ENCODE peak calls at places on chromosomes 11 and 22, in ten cellular contexts. D is breast epithelium, F is body of pancreas, V is A549, Y is left ventricle myocardium inferior, W is ovary, O is A673, A is left lung, I is PC-9, Q is spleen. G is an unnamed sample.

GRCh38 chr22:36467042-36467810 is 14.2 kb downstream of the TXN2 start:
- DNase-seq in D (no peak), F (peak; percentile 24), V (no peak), Y (peak; percentile 77), W (no peak), O (peak; percentile 83), A (peak; percentile 69), I (peak; percentile 73), Q (no peak), G (no peak)

GRCh38 chr11:44833869-44834452 is 107.2 kb downstream of the TSPAN18 start:
- DNase-seq in D (peak; percentile 62), F (no peak), V (no peak), Y (no peak), W (no peak), O (no peak), A (no peak), I (no peak), Q (no peak), G (no peak)

GRCh38 chr11:115379528-115379927 is 124.7 kb downstream of the CADM1 start:
- DNase-seq in D (no peak), F (no peak), V (peak; percentile 28), Y (no peak), W (no peak), O (no peak), A (no peak), I (no peak), Q (no peak), G (no peak)

GRCh38 chr11:122077459-122077858 is 38.6 kb downstream of the BLID start:
- DNase-seq in D (no peak), F (no peak), V (no peak), Y (no peak), W (no peak), O (no peak), A (no peak), I (no peak), Q (no peak), G (no peak)

GRCh38 chr11:84398017-84398626 is 1112.0 kb upstream of the CCDC90B start:
- DNase-seq in D (no peak), F (peak; percentile 27), V (peak; percentile 50), Y (no peak), W (no peak), O (peak; percentile 37), A (no peak), I (no peak), Q (no peak), G (no peak)

GRCh38 chr11:128361451-128362020 is 225.8 kb downstream of the ETS1 start:
- DNase-seq in D (no peak), F (peak; percentile 54), V (no peak), Y (no peak), W (no peak), O (no peak), A (no peak), I (no peak), Q (no peak), G (no peak)

GRCh38 chr22:44309137-44309536 is 3.6 kb downstream of the SHISAL1 start:
- DNase-seq in D (no peak), F (peak; percentile 20), V (peak; percentile 53), Y (no peak), W (no peak), O (peak; percentile 82), A (peak; percentile 61), I (peak; percentile 64), Q (no peak), G (peak; percentile 11)

GRCh38 chr11:117795726-117796455 is 1.1 kb downstream of the DSCAML1 start:
- DNase-seq in D (no peak), F (no peak), V (no peak), Y (no peak), W (no peak), O (no peak), A (no peak), I (no peak), Q (no peak), G (no peak)

GRCh38 chr22:30309981-30310672 is 16.6 kb downstream of the TBC1D10A start:
- DNase-seq in D (peak; percentile 72), F (peak; percentile 87), V (no peak), Y (no peak), W (no peak), O (no peak), A (peak; percentile 69), I (no peak), Q (no peak), G (peak; percentile 52)

GRCh38 chr22:27801616-27802388 is at the start of gene MN1:
- DNase-seq in D (no peak), F (peak; percentile 21), V (peak; percentile 39), Y (peak; percentile 69), W (peak; percentile 75), O (peak; percentile 75), A (no peak), I (peak; percentile 40), Q (no peak), G (peak; percentile 37)

GRCh38 chr22:26481112-26481693 is 2.4 kb downstream of the HPS4 start:
- DNase-seq in D (no peak), F (no peak), V (no peak), Y (no peak), W (no peak), O (no peak), A (no peak), I (no peak), Q (no peak), G (no peak)

GRCh38 chr22:26481694-26482093 is 1.9 kb downstream of the HPS4 start:
- DNase-seq in D (no peak), F (no peak), V (no peak), Y (no peak), W (no peak), O (no peak), A (no peak), I (no peak), Q (no peak), G (no peak)

GRCh38 chr22:26480611-26480932 is 3.0 kb downstream of the HPS4 start:
- DNase-seq in D (no peak), F (no peak), V (no peak), Y (no peak), W (no peak), O (no peak), A (no peak), I (no peak), Q (no peak), G (no peak)

GRCh38 chr22:26479043-26479791 is 4.4 kb downstream of the HPS4 start:
- DNase-seq in D (no peak), F (no peak), V (no peak), Y (no peak), W (no peak), O (peak; percentile 42), A (no peak), I (no peak), Q (no peak), G (no peak)

GRCh38 chr22:26479792-26480610 is 3.6 kb downstream of the HPS4 start:
- DNase-seq in D (no peak), F (no peak), V (no peak), Y (no peak), W (no peak), O (peak; percentile 23), A (no peak), I (no peak), Q (no peak), G (peak; percentile 16)
- H3K4me3 ChIP-seq in D (no peak overlapping the region), F (peak overlapping the region; percentile 0), V (no peak overlapping the region), Y (peak overlapping the region; percentile 37), W (no peak overlapping the region), O (peak overlapping the region; percentile 33), A (peak overlapping the region; percentile 2), I (no peak overlapping the region), Q (peak overlapping the region; percentile 2), G (peak overlapping the region; percentile 67)

GRCh38 chr11:67466367-67466766 is 2.7 kb downstream of the TMEM134 start:
- DNase-seq in D (no peak), F (peak; percentile 16), V (no peak), Y (no peak), W (no peak), O (no peak), A (no peak), I (no peak), Q (no peak), G (no peak)
- H3K27ac ChIP-seq in D (peak overlapping the region; percentile 93), F (no peak overlapping the region), V (peak overlapping the region; percentile 99), Y (peak overlapping the region; percentile 1), W (no peak overlapping the region), O (no peak overlapping the region), A (no peak overlapping the region), I (no peak overlapping the region), Q (peak overlapping the region; percentile 98), G (no peak overlapping the region)

GRCh38 chr11:8910662-8911039 is 338 bp upstream of the AKIP1 start:
- DNase-seq in D (no peak), F (no peak), V (no peak), Y (no peak), W (no peak), O (no peak), A (no peak), I (no peak), Q (no peak), G (peak; percentile 32)

GRCh38 chr11:8917157-8917820 is 6.3 kb downstream of the AKIP1 start:
- DNase-seq in D (peak; percentile 83), F (peak; percentile 14), V (no peak), Y (no peak), W (no peak), O (peak; percentile 62), A (peak; percentile 62), I (peak; percentile 47), Q (no peak), G (no peak)

GRCh38 chr11:8911040-8911823 is at the start of gene AKIP1:
- DNase-seq in D (peak; percentile 89), F (peak; percentile 94), V (peak; percentile 93), Y (peak; percentile 96), W (peak; percentile 98), O (peak; percentile 99), A (peak; percentile 97), I (peak; percentile 86), Q (peak; percentile 95), G (peak; percentile 71)

GRCh38 chr11:8914661-8915018 is 3.7 kb downstream of the AKIP1 start:
- DNase-seq in D (no peak), F (no peak), V (no peak), Y (no peak), W (no peak), O (no peak), A (no peak), I (no peak), Q (no peak), G (no peak)

GRCh38 chr11:8913961-8914660 is 3.1 kb downstream of the AKIP1 start:
- DNase-seq in D (no peak), F (peak; percentile 18), V (peak; percentile 29), Y (no peak), W (peak; percentile 43), O (peak; percentile 62), A (no peak), I (no peak), Q (no peak), G (peak; percentile 64)
- H3K4me3 ChIP-seq in D (peak overlapping the region; percentile 7), F (no peak overlapping the region), V (no peak overlapping the region), Y (peak overlapping the region; percentile 43), W (no peak overlapping the region), O (peak overlapping the region; percentile 20), A (no peak overlapping the region), I (no peak overlapping the region), Q (peak overlapping the region; percentile 12), G (peak overlapping the region; percentile 80)

GRCh38 chr11:16372355-16372754 is 16.0 kb upstream of the SOX6 start:
- DNase-seq in D (no peak), F (no peak), V (no peak), Y (no peak), W (no peak), O (no peak), A (no peak), I (no peak), Q (no peak), G (no peak)

DNA sequence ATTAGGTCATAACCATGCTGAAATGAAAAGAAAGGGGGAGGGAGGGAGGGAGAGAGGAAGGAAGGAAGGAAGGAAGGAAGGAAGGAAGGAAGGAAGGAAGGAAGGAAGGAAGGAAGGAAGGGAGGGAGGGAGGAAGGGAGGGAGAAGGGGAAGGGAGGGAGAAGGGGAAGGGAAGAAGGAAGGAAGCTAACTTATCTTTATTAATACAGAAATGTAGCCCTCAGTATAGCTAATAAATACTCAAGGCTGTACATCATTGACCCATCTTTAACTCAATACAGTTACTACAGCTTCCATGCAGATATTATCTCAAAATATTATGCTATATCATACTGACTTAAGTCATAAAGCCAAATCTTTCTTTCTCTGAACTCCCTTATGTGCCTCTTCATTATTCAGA is 17.4 kb upstream of the SOX6 start:
- DNase-seq in D (no peak), F (no peak), V (no peak), Y (no peak), W (no peak), O (peak; percentile 55), A (no peak), I (no peak), Q (no peak), G (no peak)
- H3K27ac ChIP-seq in D (no peak overlapping the region), F (no peak overlapping the region), V (no peak overlapping the region), Y (no peak overlapping the region), W (no peak overlapping the region), O (peak overlapping the region; percentile 68), A (no peak overlapping the region), I (no peak overlapping the region), Q (no peak overlapping the region), G (no peak overlapping the region)

G was measured in CD4-positive, CD25-positive, alpha-beta regulatory T cell.